ENCODE peak calls at places on chromosomes 13 and 19, in four cellular contexts. V is K562, W is SK-N-SH, M is H1. B is an unnamed sample.

GRCh38 chr13:32849369-32849768 is 166.9 kb upstream of the KL start:
- DNase-seq in V (no peak), W (no peak), M (no peak), B (no peak)

GRCh38 chr19:35557539-35558399 is 5.7 kb downstream of the ATP4A start:
- DNase-seq in V (peak; percentile 94), W (peak; percentile 96), M (peak; percentile 86), B (no peak)

GRCh38 chr13:32264407-32264806 is 50.8 kb downstream of the ZAR1L start:
- DNase-seq in V (no peak), W (no peak), M (no peak), B (no peak)

GRCh38 chr13:82758056-82758455 is 1124.2 kb downstream of the SLITRK1 start:
- DNase-seq in V (no peak), W (peak; percentile 37), M (peak; percentile 77), B (no peak)

GRCh38 chr19:43820098-43820860 is 6.8 kb upstream of the ZNF283 start:
- DNase-seq in V (no peak), W (peak; percentile 49), M (peak; percentile 44), B (no peak)

GRCh38 chr13:39787086-39787487 is 131.6 kb downstream of the COG6 start:
- DNase-seq in V (no peak), W (no peak), M (no peak), B (no peak)

GRCh38 chr13:107025991-107026390 is 458.1 kb upstream of the ARGLU1 start:
- DNase-seq in V (no peak), W (no peak), M (no peak), B (no peak)

GRCh38 chr19:5950744-5951143 is 27.2 kb downstream of the RANBP3 start:
- DNase-seq in V (no peak), W (no peak), M (no peak), B (no peak)

GRCh38 chr19:6551607-6552450 is 21.0 kb downstream of the TNFSF9 start:
- DNase-seq in V (peak; percentile 85), W (peak; percentile 70), M (no peak), B (no peak)

GRCh38 chr13:92158335-92158734 is 759.9 kb downstream of the GPC5 start:
- DNase-seq in V (no peak), W (no peak), M (no peak), B (no peak)

GRCh38 chr19:16463341-16463990 is 8.3 kb downstream of the EPS15L1 start:
- DNase-seq in V (no peak), W (no peak), M (no peak), B (no peak)

GRCh38 chr13:102597029-102598015 is 536 bp downstream of the TPP2 start:
- DNase-seq in V (peak; percentile 36), W (peak; percentile 64), M (no peak), B (no peak)

GRCh38 chr19:3176715-3177501 is 1.7 kb upstream of the S1PR4 start:
- DNase-seq in V (peak; percentile 77), W (no peak), M (no peak), B (no peak)

GRCh38 chr19:5966215-5966614 is 11.7 kb downstream of the RANBP3 start:
- DNase-seq in V (no peak), W (no peak), M (no peak), B (no peak)

GRCh38 chr13:54511356-54511755 is 1482.7 kb downstream of the OLFM4 start:
- DNase-seq in V (no peak), W (no peak), M (no peak), B (no peak)

GRCh38 chr13:41780736-41781708 is 179.9 kb downstream of the VWA8 start:
- DNase-seq in V (no peak), W (no peak), M (no peak), B (no peak)

GRCh38 chr13:102555914-102556553 is 40.8 kb upstream of the TPP2 start:
- DNase-seq in V (peak; percentile 8), W (peak; percentile 47), M (no peak), B (no peak)

GRCh38 chr19:16198363-16198636 is 589 bp downstream of the AP1M1 start:
- DNase-seq in V (no peak), W (no peak), M (no peak), B (no peak)

GRCh38 chr19:1747285-1748114 is 5.8 kb upstream of the ONECUT3 start:
- DNase-seq in V (peak; percentile 91), W (no peak), M (peak; percentile 54), B (no peak)

GRCh38 chr19:38036707-38037106 is 129.7 kb downstream of the SIPA1L3 start:
- DNase-seq in V (no peak), W (no peak), M (no peak), B (no peak)

GRCh38 chr13:113119166-113119821 is 3.3 kb upstream of the F10 start:
- DNase-seq in V (no peak), W (no peak), M (no peak), B (no peak)

GRCh38 chr19:2072757-2073551 is 21.9 kb upstream of the MKNK2 start:
- DNase-seq in V (no peak), W (peak; percentile 6), M (no peak), B (no peak)

GRCh38 chr19:14544977-14545715 is 15.8 kb downstream of the TECR start:
- DNase-seq in V (no peak), W (no peak), M (no peak), B (no peak)

GRCh38 chr19:30224689-30225606 is 147.2 kb upstream of the ZNF536 start:
- DNase-seq in V (no peak), W (peak; percentile 84), M (no peak), B (no peak)
- TF ChIP-seq CHD2 in V (no peak), W (no peak), M (no peak), B (no peak)

DNA sequence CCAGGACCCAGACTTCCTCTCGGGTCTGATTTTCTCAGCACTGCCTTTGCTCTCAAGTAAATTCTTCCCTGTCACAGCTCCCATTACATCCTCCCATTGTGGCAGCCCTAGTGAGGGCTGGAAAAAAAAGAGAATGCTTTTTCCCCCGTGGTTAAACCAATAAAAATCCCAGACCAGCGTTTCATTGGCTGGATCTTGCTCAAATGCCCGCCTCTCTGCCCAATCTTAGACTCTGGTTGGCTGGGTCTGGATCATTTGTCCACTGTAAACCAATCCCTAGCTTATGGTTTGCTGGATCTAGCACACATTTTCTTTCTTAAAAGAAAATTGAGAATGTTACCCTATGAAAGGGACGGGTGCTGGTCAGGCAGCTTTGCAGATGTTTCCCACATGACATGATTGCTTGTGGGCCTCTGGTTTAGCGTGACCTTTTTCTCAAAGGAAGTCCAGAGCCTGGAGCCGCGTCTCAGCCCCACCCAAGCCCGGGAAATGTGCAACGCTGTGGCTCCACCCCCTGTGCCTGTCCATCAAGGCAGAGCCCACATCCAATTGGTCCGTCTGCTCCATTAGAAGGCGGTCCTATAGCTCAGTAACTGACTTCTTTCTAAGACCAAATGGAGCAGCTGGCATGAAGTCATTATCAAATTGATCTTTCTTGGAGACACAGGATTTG is 2.8 kb upstream of the MCEMP1 start:
- DNase-seq in V (peak; percentile 84), W (peak; percentile 81), M (no peak), B (no peak)
- TF ChIP-seq YY1 in V (no peak), W (no peak), M (no peak), B (no peak)

GRCh38 chr19:11982526-11982925 is 17.7 kb downstream of the ZNF763 start:
- DNase-seq in V (no peak), W (no peak), M (no peak), B (no peak)

GRCh38 chr19:11987405-11988231 is 22.8 kb downstream of the ZNF763 start:
- DNase-seq in V (peak; percentile 80), W (peak; percentile 94), M (peak; percentile 90), B (peak; percentile 68)

GRCh38 chr19:11986754-11987153 is 21.9 kb downstream of the ZNF763 start:
- DNase-seq in V (no peak), W (no peak), M (no peak), B (no peak)

GRCh38 chr19:11989112-11989456 is 24.2 kb downstream of the ZNF763 start:
- DNase-seq in V (no peak), W (no peak), M (no peak), B (no peak)

DNA sequence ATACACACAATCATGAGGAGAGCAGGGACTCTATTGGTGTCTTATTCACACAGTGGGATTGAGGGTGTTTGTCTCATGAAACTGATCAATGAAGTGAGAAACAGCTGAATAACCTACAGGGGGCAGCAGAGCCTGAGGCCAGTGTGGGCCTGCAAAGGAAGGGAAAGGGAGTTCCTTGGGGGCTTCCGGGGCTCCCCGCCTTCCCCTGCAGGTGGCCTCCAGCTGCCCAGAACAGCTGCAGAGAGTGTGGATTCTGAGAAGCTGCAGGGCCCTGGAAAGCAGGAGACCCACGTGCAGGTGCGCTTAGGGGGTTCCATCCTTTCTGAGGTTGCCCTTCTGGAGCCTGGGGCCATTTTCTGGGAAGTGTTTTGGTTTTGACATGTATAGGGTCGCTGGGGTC is 20.1 kb downstream of the ZNF763 start:
- DNase-seq in V (no peak), W (peak; percentile 27), M (no peak), B (no peak)
- TF ChIP-seq CHD2 in V (no peak), W (no peak), M (no peak), B (no peak)

GRCh38 chr13:98206946-98207345 is 29.9 kb upstream of the RNF113B start:
- DNase-seq in V (no peak), W (no peak), M (no peak), B (no peak)
- TF ChIP-seq YY1 in V (no peak), W (no peak), M (no peak), B (no peak)

GRCh38 chr19:48169585-48169973 is 565 bp downstream of the LIG1 start:
- DNase-seq in V (peak; percentile 97), W (peak; percentile 97), M (peak; percentile 77), B (no peak)
- TF ChIP-seq CHD2 in V (no peak), W (no peak), M (no peak), B (no peak)

DNA sequence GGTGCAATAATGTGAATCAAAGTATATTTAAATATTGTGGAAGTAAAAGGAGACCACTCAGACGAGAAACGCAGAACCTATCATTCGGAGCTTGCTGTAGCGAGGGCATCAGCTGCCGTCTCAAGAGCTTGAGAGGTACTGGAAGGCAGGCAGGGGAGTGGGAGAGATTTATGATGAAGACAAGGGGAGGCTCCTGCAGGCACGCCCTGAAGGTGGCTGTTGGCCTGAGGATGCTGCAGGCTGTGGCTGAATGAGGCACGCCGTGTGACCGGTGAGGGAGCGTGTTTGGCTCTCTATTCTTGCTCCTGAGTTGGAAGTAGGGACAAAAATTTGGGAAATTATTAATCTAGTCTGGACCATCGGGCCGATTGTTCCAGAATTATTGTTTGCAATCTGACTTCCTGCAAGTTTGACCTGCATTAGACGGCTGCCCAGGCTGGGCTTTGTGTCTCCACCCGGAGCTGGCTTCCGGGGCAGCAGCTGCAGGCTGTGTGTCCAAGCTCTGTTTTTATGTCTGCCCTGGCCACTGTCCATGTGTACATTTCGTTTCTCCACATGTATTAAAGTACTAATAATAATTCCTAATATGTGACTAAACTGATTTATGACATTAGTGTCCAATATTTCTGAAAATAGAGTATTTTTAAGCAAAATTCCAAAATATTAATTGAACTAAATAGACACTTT is 91.1 kb upstream of the ANKRD10 start:
- DNase-seq in V (no peak), W (no peak), M (no peak), B (no peak)
- TF ChIP-seq YY1 in V (no peak), W (no peak), M (no peak), B (no peak)

GRCh38 chr19:18657590-18658365 is 20.9 kb downstream of the KLHL26 start:
- DNase-seq in V (peak; percentile 70), W (peak; percentile 76), M (no peak), B (no peak)
- TF ChIP-seq CHD2 in V (no peak), W (no peak), M (no peak), B (peak; percentile 67)

DNA sequence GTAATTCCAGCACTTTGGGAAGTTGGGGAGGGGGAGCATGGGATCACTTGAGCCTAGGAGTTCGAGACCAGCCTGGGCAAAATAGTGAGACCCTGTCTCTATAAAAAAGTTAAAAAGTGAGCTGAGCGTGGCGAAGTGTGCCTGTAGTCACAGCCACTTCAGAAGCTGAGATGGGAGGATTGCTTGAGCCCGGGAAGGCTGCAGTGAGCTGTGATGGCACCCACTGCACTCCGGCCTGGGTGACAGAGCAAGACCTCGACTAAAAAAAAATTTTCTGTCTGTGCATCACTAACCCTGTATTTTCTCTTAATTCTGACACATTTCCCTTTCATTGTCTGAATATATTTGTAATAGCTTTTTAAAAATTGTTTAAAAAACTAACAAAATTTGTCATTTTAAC is 29.8 kb downstream of the LATS2 start:
- DNase-seq in V (no peak), W (no peak), M (no peak), B (no peak)
- TF ChIP-seq YY1 in V (no peak), W (no peak), M (no peak), B (no peak)